ENCODE peak calls at places on chromosomes 13 and 19, in nine cellular contexts. U is Calu3; C is head of caudate nucleus; I is naive thymus-derived CD8-positive, alpha-beta T cell; T is stimulated activated CD8-positive, alpha-beta memory T cell treated with anti-CD3 and anti-CD28 coated beads, Interleukin-15, amount 100 ng/mL, for 24 hours; L is stimulated activated CD4-positive, alpha-beta T cell treated with anti-CD3 and anti-CD28 coated beads, Interleukin-12 subunit alpha, Interleukin-12 subunit beta, amount 100 ng/mL, for 48 hours; X is DMS153; V is NCI-H748 treated with DMSO at 0.1 percent for 48 hours; F is iPS-NIHi11. A is an unnamed sample.

GRCh38 chr19:33461256-33462111 is 60.1 kb downstream of the PEPD start:
- DNase-seq in F (no peak), X (no peak), L (no peak), U (no peak), T (no peak), V (no peak), C (no peak), I (no peak), A (no peak)

GRCh38 chr19:45098521-45099464 is 5.8 kb downstream of the PPP1R37 start:
- DNase-seq in U (no peak), I (no peak), C (no peak), X (no peak), L (no peak), V (no peak), F (peak; percentile 36), T (no peak), A (no peak)

GRCh38 chr19:49110567-49110966 is 3.6 kb upstream of the LIN7B start:
- DNase-seq in C (no peak), F (no peak), I (no peak), L (no peak), U (no peak), X (no peak), T (no peak), V (no peak), A (no peak)

GRCh38 chr13:101449971-101450748 is 2.3 kb upstream of the ITGBL1 start:
- DNase-seq in L (no peak), F (no peak), C (peak; percentile 55), I (no peak), X (no peak), U (no peak), V (no peak), T (no peak), A (no peak)

GRCh38 chr19:3692141-3693029 is 7.9 kb downstream of the PIP5K1C start:
- DNase-seq in U (peak; percentile 33), I (peak; percentile 47), L (no peak), F (peak; percentile 73), T (peak; percentile 35), X (no peak), C (no peak), V (no peak), A (no peak)

GRCh38 chr19:4088975-4089374 is 22.3 kb upstream of the ZBTB7A start:
- DNase-seq in X (no peak), I (peak; percentile 64), U (no peak), V (no peak), F (no peak), C (no peak), L (no peak), T (no peak), A (no peak)

GRCh38 chr13:40453666-40454030 is 212.8 kb downstream of the FOXO1 start:
- DNase-seq in T (no peak), U (no peak), V (no peak), C (no peak), X (no peak), F (no peak), I (no peak), L (no peak), A (no peak)

GRCh38 chr13:99311748-99312492 is 4.7 kb upstream of the GPR183 start:
- DNase-seq in U (no peak), F (no peak), C (no peak), V (no peak), I (no peak), T (no peak), L (no peak), X (no peak), A (no peak)

GRCh38 chr13:47813683-47814082 is 187.4 kb downstream of the SUCLA2 start:
- DNase-seq in C (no peak), V (no peak), F (no peak), U (no peak), I (no peak), L (no peak), X (no peak), T (no peak), A (no peak)

GRCh38 chr13:81636120-81636519 is 1295.2 kb upstream of the SPRY2 start:
- DNase-seq in F (no peak), V (no peak), X (no peak), I (no peak), L (no peak), C (no peak), U (no peak), T (no peak), A (no peak)

GRCh38 chr19:46350029-46350757 is 3.3 kb downstream of the PPP5C start:
- DNase-seq in V (no peak), C (no peak), T (no peak), U (no peak), X (no peak), F (no peak), I (no peak), L (no peak), A (no peak)

GRCh38 chr19:34365463-34366401 is 736 bp downstream of the GPI start:
- DNase-seq in C (peak; percentile 66), I (no peak), L (no peak), V (no peak), U (peak; percentile 39), T (no peak), X (no peak), F (peak; percentile 41), A (no peak)

GRCh38 chr13:73837147-73837546 is 297.1 kb downstream of the KLF12 start:
- DNase-seq in I (no peak), V (no peak), F (no peak), C (no peak), X (no peak), U (no peak), L (no peak), T (no peak), A (no peak)

A was measured in D721Med.